ENCODE peak calls at places on chromosomes 2 and 18, in ten cellular contexts. H, K, T, S, L, W, F, Y, M and C are unnamed samples.
A peak's percentile ranks its signal among the peaks of the same experiment; 100 is the strongest.

GRCh38 chr18:706438-706837 is 6.0 kb downstream of the ENOSF1 start:
- DNase-seq in M (no peak), L (no peak), F (no peak), H (no peak), W (no peak), K (no peak), T (no peak), Y (peak; percentile 22), S (no peak), C (no peak)

GRCh38 chr18:79167526-79168190 is 98.5 kb downstream of the ATP9B start:
- DNase-seq in S (no peak), Y (no peak), F (no peak), T (no peak), H (no peak), W (no peak), M (no peak), L (no peak), K (no peak), C (no peak)

GRCh38 chr18:34223893-34224422 is 755 bp downstream of the NOL4 start:
- DNase-seq in W (no peak), K (no peak), S (no peak), F (no peak), L (no peak), T (no peak), Y (peak; percentile 49), M (no peak), H (no peak), C (no peak)

GRCh38 chr2:44772131-44772530 is 169.4 kb upstream of the SIX3 start:
- DNase-seq in W (no peak), L (no peak), K (no peak), M (no peak), Y (no peak), F (no peak), S (no peak), H (no peak), T (no peak), C (no peak)

GRCh38 chr2:47108638-47109372 is 46.3 kb downstream of the STPG4 start:
- DNase-seq in M (peak; percentile 68), W (no peak), K (no peak), S (no peak), T (no peak), L (no peak), H (no peak), Y (no peak), F (no peak), C (no peak)

GRCh38 chr2:85503168-85503610 is 35.8 kb upstream of the MAT2A start:
- DNase-seq in M (peak; percentile 68), H (no peak), K (no peak), W (peak; percentile 83), Y (no peak), S (no peak), L (no peak), T (no peak), F (no peak), C (no peak)

GRCh38 chr2:162075689-162076132 is 1.7 kb upstream of the DPP4 start:
- DNase-seq in W (no peak), F (no peak), S (peak; percentile 50), K (no peak), M (no peak), L (no peak), T (no peak), H (no peak), Y (no peak), C (no peak)

GRCh38 chr2:68284896-68285295 is 32.6 kb upstream of the PPP3R1 start:
- DNase-seq in W (no peak), F (no peak), L (no peak), T (no peak), S (peak; percentile 87), K (peak; percentile 28), Y (no peak), H (no peak), M (no peak), C (no peak)

GRCh38 chr2:20446917-20447436 is at the start of gene RHOB:
- DNase-seq in H (peak; percentile 84), L (peak; percentile 99), M (peak; percentile 96), F (peak; percentile 97), T (peak; percentile 99), Y (peak; percentile 94), K (peak; percentile 99), W (peak; percentile 95), S (peak; percentile 99), C (peak; percentile 83)

GRCh38 chr18:21270453-21270852 is 28.4 kb downstream of the GREB1L start:
- DNase-seq in F (no peak), M (no peak), H (no peak), K (no peak), T (no peak), S (no peak), W (no peak), L (no peak), Y (no peak), C (no peak)

GRCh38 chr18:4096501-4096900 is 358.6 kb downstream of the DLGAP1 start:
- DNase-seq in H (no peak), M (no peak), Y (no peak), F (no peak), L (no peak), S (no peak), T (no peak), W (no peak), K (peak; percentile 67), C (no peak)

GRCh38 chr2:231017250-231017636 is 20.1 kb upstream of the C2orf72 start:
- DNase-seq in L (no peak), W (no peak), K (no peak), T (no peak), F (no peak), Y (no peak), S (no peak), M (no peak), H (no peak), C (no peak)

GRCh38 chr2:170739048-170739447 is 23.9 kb downstream of the SP5 start:
- DNase-seq in L (no peak), K (no peak), T (no peak), W (no peak), F (no peak), S (peak; percentile 93), Y (no peak), M (peak; percentile 98), H (no peak), C (no peak)

GRCh38 chr2:239625106-239625845 is 224.5 kb upstream of the HDAC4 start:
- DNase-seq in W (no peak), H (no peak), Y (no peak), T (no peak), L (no peak), M (no peak), F (no peak), S (no peak), K (no peak), C (no peak)

GRCh38 chr18:76480913-76481312 is 14.1 kb downstream of the ZNF516 start:
- DNase-seq in M (no peak), H (no peak), W (no peak), K (no peak), T (no peak), F (no peak), S (no peak), L (no peak), Y (no peak), C (no peak)

DNA sequence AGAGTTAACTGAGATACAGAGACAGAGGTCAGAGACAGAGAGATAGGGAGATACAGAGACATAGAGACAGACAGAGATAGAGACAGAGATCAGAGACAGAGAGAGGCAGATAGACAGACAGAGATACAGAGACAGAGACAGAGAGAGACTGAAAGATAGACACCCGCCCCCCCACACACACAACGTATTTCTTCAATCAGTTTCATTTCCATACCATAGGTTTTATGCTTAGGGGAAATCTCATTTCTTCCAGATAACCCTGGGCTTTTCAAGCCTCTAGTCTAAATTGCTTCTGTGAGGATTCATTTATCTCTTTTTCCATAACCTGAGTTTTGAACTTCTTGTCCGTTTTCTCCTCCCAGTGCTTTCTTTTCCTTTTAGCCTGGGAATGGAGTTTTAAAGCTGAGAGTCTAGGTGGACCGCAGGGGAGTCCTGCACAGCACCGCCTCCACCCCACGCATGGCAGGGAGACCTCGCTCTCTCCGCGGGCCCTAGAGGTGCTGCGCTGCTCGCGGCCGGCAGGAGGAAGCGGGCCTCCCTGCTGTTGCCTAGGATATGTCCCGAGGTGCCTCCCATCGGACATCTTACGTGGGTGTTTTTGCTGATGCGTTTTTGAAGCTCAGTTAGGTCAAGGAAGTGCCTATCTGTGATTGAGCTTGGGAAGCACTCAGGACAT is 94.7 kb downstream of the CD8B2 start:
- DNase-seq in Y (peak; percentile 59), L (peak; percentile 80), W (peak; percentile 58), H (peak; percentile 27), M (no peak), F (no peak), S (peak; percentile 55), T (peak; percentile 58), K (peak; percentile 39), C (no peak)
- H3K4me3 ChIP-seq in Y (peak overlapping the region; percentile 20), L (peak overlapping the region; percentile 37), W (no peak overlapping the region), H (peak overlapping the region; percentile 57), M (no peak overlapping the region), F (peak overlapping the region; percentile 71), S (peak overlapping the region; percentile 61), T (no peak overlapping the region), K (no peak overlapping the region), C (no peak overlapping the region)

GRCh38 chr18:75226956-75227316 is 16.3 kb downstream of the TSHZ1 start:
- DNase-seq in Y (no peak), H (no peak), S (no peak), K (no peak), T (no peak), W (no peak), F (no peak), L (no peak), M (no peak), C (no peak)
- H3K4me1 ChIP-seq in Y (no peaks in the 10 kb centered on the region), H (peaks cover 57% of the 10 kb centered on the region), S (peaks cover 10% of the 10 kb centered on the region), K (no peaks in the 10 kb centered on the region), T (peaks cover 28% of the 10 kb centered on the region), W (no peaks in the 10 kb centered on the region), F (peaks cover 5% of the 10 kb centered on the region), L (peaks cover 4% of the 10 kb centered on the region), M (no peaks in the 10 kb centered on the region), C (no peaks in the 10 kb centered on the region)

DNA sequence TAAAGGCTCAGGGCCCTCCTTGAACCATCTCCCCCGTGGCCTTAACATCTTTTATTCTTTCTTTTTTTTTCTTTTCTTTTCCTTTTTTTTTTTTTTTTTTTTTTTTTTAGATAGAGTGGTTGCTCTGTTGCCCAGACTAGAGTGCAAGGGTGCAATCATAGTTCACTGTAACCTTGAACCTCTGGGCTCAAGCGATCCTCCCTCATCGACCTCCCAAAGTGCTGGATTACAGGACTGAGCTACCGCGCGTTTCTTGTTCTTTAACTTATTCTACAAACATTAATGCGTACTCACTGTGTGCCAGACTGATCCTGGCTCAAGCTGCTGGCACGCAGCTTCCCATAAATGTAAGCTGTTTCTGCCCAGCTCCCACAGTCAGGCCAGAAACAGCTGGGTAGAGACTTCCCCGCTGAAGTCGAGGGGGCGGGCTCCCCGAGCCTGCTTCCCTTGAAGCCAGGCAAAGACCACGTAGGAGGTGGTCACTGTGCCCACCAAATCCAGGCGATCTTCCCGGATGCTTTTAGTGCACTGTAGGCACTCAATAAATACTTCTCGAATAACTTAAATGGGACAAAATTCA is 29.2 kb upstream of the ATP6V1B1 start:
- DNase-seq in S (no peak), Y (peak; percentile 48), H (no peak), T (no peak), W (no peak), L (no peak), M (no peak), F (no peak), K (no peak), C (no peak)
- H3K27me3 ChIP-seq in S (no peaks in the 10 kb centered on the region), Y (peaks cover 75% of the 10 kb centered on the region), H (peaks cover 54% of the 10 kb centered on the region), T (no peaks in the 10 kb centered on the region), W (peaks cover 28% of the 10 kb centered on the region), L (peaks cover 19% of the 10 kb centered on the region), M (peaks cover under 1% of the 10 kb centered on the region), F (peaks cover 71% of the 10 kb centered on the region), K (peaks cover 29% of the 10 kb centered on the region), C (peaks cover 72% of the 10 kb centered on the region)

GRCh38 chr2:159617651-159618050 is 1.3 kb upstream of the BAZ2B start:
- DNase-seq in M (no peak), W (no peak), F (peak; percentile 43), L (no peak), H (no peak), T (peak; percentile 22), K (peak; percentile 20), Y (no peak), S (peak; percentile 43), C (no peak)
- H3K4me3 ChIP-seq in M (no peak overlapping the region), W (no peak overlapping the region), F (no peak overlapping the region), L (no peak overlapping the region), H (no peak overlapping the region), T (no peak overlapping the region), K (no peak overlapping the region), Y (peak overlapping the region; percentile 73), S (peak overlapping the region; percentile 97), C (no peak overlapping the region)